ENCODE peak calls at places on chromosome 7, in four cellular contexts. A is ascending aorta, U is sigmoid colon, S is DND-41. N is an unnamed sample.

GRCh38 chr7:138248609-138249008 is 172.3 kb downstream of the AKR1D1 start:
- DNase-seq in U (no peak), A (no peak), S (no peak), N (no peak)

GRCh38 chr7:96837583-96837982 is 127.9 kb upstream of the SEM1 start:
- DNase-seq in A (no peak), U (no peak), S (peak; percentile 52), N (no peak)

GRCh38 chr7:143205560-143206293 is 16.1 kb upstream of the TAS2R40 start:
- DNase-seq in A (peak; percentile 14), U (peak; percentile 67), S (peak; percentile 83), N (no peak)

GRCh38 chr7:65946895-65947294 is 35.1 kb downstream of the GUSB start:
- DNase-seq in S (no peak), U (no peak), A (no peak), N (no peak)

GRCh38 chr7:158004123-158004490 is 583.5 kb downstream of the PTPRN2 start:
- DNase-seq in U (no peak), S (no peak), A (no peak), N (no peak)

GRCh38 chr7:39510738-39511372 is 55.3 kb upstream of the YAE1 start:
- DNase-seq in U (no peak), A (no peak), S (no peak), N (no peak)

GRCh38 chr7:93327006-93327633 is 95.0 kb downstream of the VPS50 start:
- DNase-seq in S (no peak), U (no peak), A (no peak), N (no peak)

GRCh38 chr7:50362712-50363282 is 58.3 kb downstream of the IKZF1 start:
- DNase-seq in S (peak; percentile 70), A (no peak), U (no peak), N (no peak)

GRCh38 chr7:51430480-51431086 is 114.0 kb upstream of the COBL start:
- DNase-seq in U (no peak), S (peak; percentile 54), A (no peak), N (peak; percentile 69)

GRCh38 chr7:157978766-157979165 is 608.9 kb downstream of the PTPRN2 start:
- DNase-seq in U (no peak), S (no peak), A (no peak), N (no peak)

GRCh38 chr7:141562543-141562942 is 11.3 kb downstream of the AGK start:
- DNase-seq in S (no peak), U (no peak), A (no peak), N (peak; percentile 26)

GRCh38 chr7:148445260-148446044 is 145.1 kb upstream of the C7orf33 start:
- DNase-seq in S (no peak), A (no peak), U (no peak), N (no peak)

GRCh38 chr7:154646126-154647013 is 356.6 kb downstream of the PAXIP1 start:
- DNase-seq in S (no peak), A (no peak), U (no peak), N (no peak)

GRCh38 chr7:13724631-13725566 is 264.6 kb downstream of the ETV1 start:
- DNase-seq in S (no peak), A (no peak), U (no peak), N (no peak)

GRCh38 chr7:34281260-34281659 is 375.9 kb downstream of the BMPER start:
- DNase-seq in A (no peak), U (no peak), S (no peak), N (no peak)

GRCh38 chr7:42522227-42522991 is 285.4 kb upstream of the GLI3 start:
- DNase-seq in A (no peak), S (no peak), U (no peak), N (no peak)

GRCh38 chr7:25583655-25584054 is 355.4 kb upstream of the NPVF start:
- DNase-seq in A (no peak), U (no peak), S (no peak), N (no peak)

GRCh38 chr7:130882396-130882795 is 148.4 kb upstream of the KLF14 start:
- DNase-seq in S (no peak), A (no peak), U (no peak), N (no peak)

GRCh38 chr7:39153647-39154046 is 175.9 kb downstream of the POU6F2 start:
- DNase-seq in U (no peak), S (no peak), A (no peak), N (no peak)

GRCh38 chr7:51273360-51273759 is 43.2 kb downstream of the COBL start:
- DNase-seq in U (no peak), A (no peak), S (no peak), N (no peak)

GRCh38 chr7:129218514-129219036 is 6.3 kb upstream of the AHCYL2 start:
- DNase-seq in S (peak; percentile 76), U (peak; percentile 90), A (no peak), N (peak; percentile 85)

GRCh38 chr7:149261829-149262617 is at the start of gene ZNF783:
- DNase-seq in A (peak; percentile 44), S (peak; percentile 81), U (peak; percentile 93), N (peak; percentile 92)

GRCh38 chr7:103762361-103762760 is 227.1 kb downstream of the RELN start:
- DNase-seq in U (no peak), A (no peak), S (no peak), N (no peak)
- H3K4me1 ChIP-seq in U (no peaks in the 10 kb centered on the region), A (no peaks in the 10 kb centered on the region), S (no peaks in the 10 kb centered on the region), N (no peaks in the 10 kb centered on the region)

GRCh38 chr7:43569424-43569823 is 13.5 kb upstream of the STK17A start:
- DNase-seq in S (no peak), A (no peak), U (no peak), N (no peak)
- H3K27ac ChIP-seq in S (peak overlapping the region; percentile 34), A (no peak overlapping the region), U (no peak overlapping the region), N (no peak overlapping the region)

GRCh38 chr7:27145167-27145883 is 1.8 kb upstream of the HOXA5 start:
- DNase-seq in A (no peak), U (peak; percentile 67), S (no peak), N (no peak)
- H3K27me3 ChIP-seq in A (no peaks in the 10 kb centered on the region), U (no peaks in the 10 kb centered on the region), S (no peaks in the 10 kb centered on the region), N (peaks cover 3% of the 10 kb centered on the region)

GRCh38 chr7:104958278-104958903 is 55.6 kb upstream of the KMT2E start:
- DNase-seq in S (no peak), A (no peak), U (no peak), N (no peak)

GRCh38 chr7:104962781-104963180 is 51.2 kb upstream of the KMT2E start:
- DNase-seq in A (no peak), U (no peak), S (no peak), N (no peak)

GRCh38 chr7:104963991-104964385 is 50.0 kb upstream of the KMT2E start:
- DNase-seq in U (no peak), A (no peak), S (peak; percentile 31), N (no peak)

GRCh38 chr7:104963378-104963990 is 50.5 kb upstream of the KMT2E start:
- DNase-seq in U (no peak), S (no peak), A (no peak), N (no peak)

GRCh38 chr7:104960741-104961479 is 53.1 kb upstream of the KMT2E start:
- DNase-seq in S (no peak), U (no peak), A (no peak), N (peak; percentile 78)
- H3K4me1 ChIP-seq in S (no peaks in the 10 kb centered on the region), U (peaks cover 55% of the 10 kb centered on the region), A (peaks cover 3% of the 10 kb centered on the region), N (peaks cover 16% of the 10 kb centered on the region)

DNA sequence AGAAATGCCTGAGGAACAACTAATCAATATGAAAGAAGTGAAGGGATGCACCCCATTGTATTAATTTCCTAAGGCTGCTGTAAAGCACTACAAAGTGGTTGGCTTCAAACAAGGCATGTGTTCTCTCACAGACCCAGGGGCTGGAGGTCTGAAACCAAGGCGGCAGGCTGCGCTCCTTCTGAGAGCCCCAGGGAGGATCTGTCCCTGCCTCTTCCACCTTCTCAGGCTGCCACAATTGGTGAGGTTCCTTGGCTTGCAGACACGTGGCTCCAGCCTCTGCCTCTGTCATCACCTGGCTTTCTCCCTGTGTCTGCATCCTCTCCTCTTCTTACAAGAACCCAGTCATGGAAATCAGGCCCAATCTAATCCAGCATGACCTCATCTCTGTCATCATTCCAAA is 110.1 kb downstream of the TNS3 start:
- DNase-seq in U (no peak), A (no peak), S (no peak), N (no peak)
- H3K27ac ChIP-seq in U (no peak overlapping the region), A (peak overlapping the region; percentile 33), S (no peak overlapping the region), N (no peak overlapping the region)

GRCh38 chr7:27088002-27088931 is 7.5 kb downstream of the HOXA1 start:
- DNase-seq in U (no peak), A (no peak), S (no peak), N (no peak)
- H3K27me3 ChIP-seq in U (peaks cover 15% of the 10 kb centered on the region), A (peaks cover 8% of the 10 kb centered on the region), S (peaks cover 11% of the 10 kb centered on the region), N (peaks cover 2% of the 10 kb centered on the region)

N was measured in right cardiac atrium.